ENCODE peak calls at places on chromosomes 2 and 18, in nine cellular contexts. X is stimulated activated CD4-positive, alpha-beta T cell treated with anti-CD3 and anti-CD28 coated beads, Interleukin-1b, Interleukin-23, amount 100 ng/mL, for 24 hours; G is iPS-NIHi11; A is AG10803; P is activated CD4-positive, alpha-beta T cell treated with anti-CD3 and anti-CD28 coated beads, Interleukin-2, amount 10 ng/mL, durations not matched to agents 7 days and 5 days; D is left lung; N is T-helper 2 cell; K is T follicular helper cell; J is activated naive CD8-positive, alpha-beta T cell treated with anti-CD3 and anti-CD28 coated beads, Interleukin-2, amount 50 U/mL, for 16 hours. E is an unnamed sample.

GRCh38 chr2:156436477-156437085 is 402 bp downstream of the GPD2 start:
- DNase-seq in A (no peak), G (no peak), P (peak), D (no peak), X (no peak), N (peak), K (no peak), J (no peak), E (peak)

GRCh38 chr2:51795248-51795888 is 763.4 kb upstream of the NRXN1 start:
- DNase-seq in K (no peak), J (no peak), N (no peak), A (no peak), G (peak), X (no peak), D (no peak), P (no peak), E (no peak)

GRCh38 chr2:172878260-172878659 is 142.6 kb downstream of the RAPGEF4 start:
- DNase-seq in J (no peak), G (no peak), K (no peak), X (no peak), P (no peak), A (no peak), D (no peak), N (no peak), E (no peak)

GRCh38 chr18:10130626-10131025 is 216.8 kb downstream of the VAPA start:
- DNase-seq in G (no peak), D (no peak), P (no peak), N (no peak), J (no peak), K (no peak), A (no peak), X (no peak), E (no peak)

GRCh38 chr2:175158894-175159293 is 9.1 kb downstream of the ATF2 start:
- DNase-seq in K (no peak), N (no peak), J (no peak), G (no peak), X (no peak), D (no peak), P (no peak), A (no peak), E (no peak)

GRCh38 chr2:39492095-39492590 is 55.1 kb upstream of the MAP4K3 start:
- DNase-seq in A (peak), K (no peak), P (peak), N (no peak), D (no peak), G (no peak), X (no peak), J (no peak), E (no peak)

GRCh38 chr2:217741381-217741955 is 261.3 kb downstream of the TNS1 start:
- DNase-seq in J (no peak), N (no peak), P (no peak), X (no peak), A (no peak), G (no peak), D (no peak), K (no peak), E (no peak)

GRCh38 chr2:112277591-112278220 is 2.3 kb downstream of the ZC3H6 start:
- DNase-seq in G (no peak), A (no peak), K (no peak), N (no peak), P (no peak), X (no peak), J (no peak), D (no peak), E (no peak)

GRCh38 chr18:58755304-58756010 is 84.2 kb downstream of the MALT1 start:
- DNase-seq in A (no peak), P (no peak), G (no peak), D (no peak), X (no peak), J (no peak), N (no peak), K (no peak), E (no peak)

GRCh38 chr18:79926306-79926705 is 25.1 kb downstream of the SLC66A2 start:
- DNase-seq in K (no peak), N (no peak), D (peak), A (no peak), X (no peak), J (no peak), G (no peak), P (no peak), E (no peak)

GRCh38 chr2:32918774-32919173 is 28.0 kb upstream of the LTBP1 start:
- DNase-seq in A (no peak), J (no peak), K (no peak), G (no peak), D (no peak), X (no peak), N (no peak), P (no peak), E (no peak)

GRCh38 chr18:36078751-36079529 is 11.6 kb upstream of the RPRD1A start:
- DNase-seq in J (no peak), A (peak), N (no peak), G (no peak), K (no peak), P (no peak), X (no peak), D (no peak), E (no peak)

GRCh38 chr2:174777334-174777733 is 13.1 kb upstream of the CHRNA1 start:
- DNase-seq in A (peak), J (no peak), X (no peak), G (no peak), K (no peak), D (no peak), N (no peak), P (no peak), E (no peak)

E was measured in activated effector memory CD4-positive, alpha-beta T cell treated with Interleukin-2 at 50 U/mL for 16 hours.